ENCODE peak calls at places on chromosomes 16 and 17, in nine cellular contexts. D, P, E, A, Q, X, F, L and O are unnamed samples.

GRCh38 chr17:77002103-77003045 is 134.2 kb downstream of the MGAT5B start:
- DNase-seq in D (peak; percentile 97), A (no peak), Q (no peak), X (no peak), E (no peak), P (peak; percentile 75), L (no peak), F (no peak), O (no peak)

GRCh38 chr17:4588391-4588790 is 4.1 kb downstream of the SMTNL2 start:
- DNase-seq in E (no peak), D (no peak), A (no peak), X (no peak), Q (no peak), L (no peak), P (no peak), F (peak; percentile 78), O (no peak)

GRCh38 chr16:89922477-89922883 is 662 bp upstream of the TUBB3 start:
- DNase-seq in L (no peak), P (peak; percentile 98), Q (peak; percentile 56), A (peak; percentile 43), E (no peak), D (peak; percentile 97), F (peak; percentile 92), X (no peak), O (peak; percentile 63)

GRCh38 chr17:30344283-30345088 is 10.6 kb upstream of the TMIGD1 start:
- DNase-seq in Q (no peak), X (no peak), E (peak; percentile 84), D (peak; percentile 23), L (no peak), F (peak; percentile 57), A (peak; percentile 91), P (no peak), O (no peak)

GRCh38 chr17:44155488-44155887 is 13.8 kb downstream of the HROB start:
- DNase-seq in X (no peak), A (no peak), L (no peak), P (no peak), F (no peak), E (no peak), Q (no peak), D (no peak), O (no peak)

GRCh38 chr17:3920940-3921852 is 4.9 kb upstream of the P2RX1 start:
- DNase-seq in F (no peak), E (no peak), P (no peak), Q (no peak), A (peak; percentile 59), X (no peak), D (no peak), L (no peak), O (no peak)

GRCh38 chr17:80316431-80316830 is 55.8 kb downstream of the RNF213 start:
- DNase-seq in X (no peak), P (no peak), D (no peak), F (no peak), A (no peak), L (no peak), Q (no peak), E (no peak), O (no peak)

GRCh38 chr17:17693253-17693954 is 12.1 kb downstream of the RAI1 start:
- DNase-seq in Q (no peak), F (peak; percentile 79), E (peak; percentile 87), X (no peak), D (peak; percentile 81), A (peak; percentile 46), P (no peak), L (no peak), O (peak; percentile 42)

GRCh38 chr17:55152236-55152635 is 112.5 kb upstream of the HLF start:
- DNase-seq in Q (no peak), E (no peak), D (peak; percentile 45), F (no peak), A (no peak), L (no peak), P (no peak), X (no peak), O (no peak)

GRCh38 chr17:44213403-44214229 is 5.9 kb downstream of the UBTF start:
- DNase-seq in P (no peak), Q (no peak), D (no peak), E (no peak), F (peak; percentile 23), L (no peak), A (no peak), X (no peak), O (no peak)

GRCh38 chr17:76447931-76448652 is 4.9 kb downstream of the UBE2O start:
- DNase-seq in D (peak; percentile 75), X (no peak), P (peak; percentile 38), L (no peak), F (peak; percentile 63), Q (no peak), A (no peak), E (no peak), O (no peak)

GRCh38 chr17:4313482-4314114 is 49.8 kb upstream of the ANKFY1 start:
- DNase-seq in D (no peak), F (no peak), L (no peak), E (no peak), Q (no peak), X (no peak), P (no peak), A (no peak), O (no peak)

GRCh38 chr17:2563061-2563460 is 30.4 kb upstream of the PAFAH1B1 start:
- DNase-seq in Q (no peak), L (no peak), D (no peak), E (no peak), A (no peak), F (no peak), P (no peak), X (no peak), O (no peak)

GRCh38 chr16:86520317-86521210 is 10.2 kb downstream of the FOXF1 start:
- DNase-seq in E (no peak), Q (no peak), P (no peak), X (no peak), D (no peak), L (no peak), A (no peak), F (no peak), O (no peak)

GRCh38 chr17:17104036-17104435 is 61.8 kb downstream of the MPRIP start:
- DNase-seq in E (no peak), L (no peak), X (no peak), D (no peak), Q (no peak), P (no peak), F (no peak), A (no peak), O (no peak)

GRCh38 chr17:58184308-58184985 is 8.1 kb upstream of the EPX start:
- DNase-seq in Q (peak; percentile 23), X (no peak), D (peak; percentile 87), E (no peak), P (peak; percentile 18), L (no peak), A (peak; percentile 90), F (no peak), O (peak; percentile 40)

GRCh38 chr16:26983426-26983825 is 83.3 kb upstream of the C16orf82 start:
- DNase-seq in X (no peak), P (no peak), A (no peak), E (no peak), D (peak; percentile 73), L (no peak), Q (no peak), F (no peak), O (no peak)

GRCh38 chr17:82679586-82680465 is 18.7 kb downstream of the RAB40B start:
- DNase-seq in D (no peak), L (no peak), A (no peak), E (no peak), P (no peak), X (no peak), Q (no peak), F (peak; percentile 13), O (peak; percentile 50)

GRCh38 chr17:2011421-2012371 is 13.4 kb downstream of the RTN4RL1 start:
- DNase-seq in L (no peak), F (no peak), D (peak; percentile 92), P (no peak), X (no peak), Q (no peak), A (peak; percentile 72), E (no peak), O (no peak)

GRCh38 chr17:82200743-82201497 is 11.7 kb downstream of the CCDC57 start:
- DNase-seq in Q (no peak), L (peak; percentile 55), E (no peak), X (no peak), D (no peak), A (peak; percentile 91), P (no peak), F (no peak), O (no peak)

GRCh38 chr17:59756236-59756818 is 48.9 kb downstream of the VMP1 start:
- DNase-seq in D (peak; percentile 95), E (no peak), L (no peak), P (peak; percentile 82), X (no peak), Q (peak; percentile 71), A (no peak), F (no peak), O (no peak)

GRCh38 chr16:75377971-75378386 is 55.3 kb downstream of the CFDP1 start:
- DNase-seq in L (no peak), E (peak; percentile 78), D (peak; percentile 97), A (no peak), P (peak; percentile 98), Q (peak; percentile 99), X (no peak), F (no peak), O (peak; percentile 24)

GRCh38 chr17:15652960-15653359 is 31.2 kb downstream of the TRIM16 start:
- DNase-seq in F (no peak), X (no peak), D (no peak), Q (no peak), L (no peak), A (no peak), P (no peak), E (no peak), O (no peak)

GRCh38 chr16:84886536-84887090 is 66.8 kb downstream of the CRISPLD2 start:
- DNase-seq in A (no peak), L (no peak), X (no peak), F (no peak), Q (no peak), D (no peak), E (no peak), P (no peak), O (no peak)

GRCh38 chr17:6599364-6599763 is 41.1 kb downstream of the KIAA0753 start:
- DNase-seq in Q (no peak), L (no peak), E (peak; percentile 72), A (peak; percentile 78), P (no peak), X (no peak), F (no peak), D (no peak), O (no peak)

GRCh38 chr17:38334480-38335364 is 9.0 kb downstream of the GPR179 start:
- DNase-seq in L (no peak), F (no peak), E (no peak), A (no peak), D (no peak), P (no peak), Q (no peak), X (no peak), O (no peak)

GRCh38 chr16:46736695-46737094 is 11.4 kb downstream of the MYLK3 start:
- DNase-seq in P (no peak), Q (no peak), F (no peak), D (no peak), X (no peak), E (no peak), L (no peak), A (no peak), O (no peak)

GRCh38 chr17:4607773-4608187 is 23.5 kb downstream of the SMTNL2 start:
- DNase-seq in F (peak; percentile 80), P (peak; percentile 63), E (peak; percentile 73), A (peak; percentile 79), Q (no peak), L (no peak), X (no peak), D (peak; percentile 63), O (no peak)

GRCh38 chr16:89402962-89403361 is 87.4 kb downstream of the ANKRD11 start:
- DNase-seq in P (no peak), E (no peak), A (peak; percentile 47), D (no peak), Q (no peak), L (no peak), F (no peak), X (no peak), O (no peak)

GRCh38 chr16:75385507-75386152 is 47.7 kb downstream of the CFDP1 start:
- DNase-seq in E (peak; percentile 79), P (peak; percentile 36), F (no peak), L (no peak), D (peak; percentile 83), A (peak; percentile 48), X (no peak), Q (peak; percentile 81), O (no peak)